ENCODE peak calls at places on chromosomes 6 and 20, in four cellular contexts. One of them, this sample, is unnamed.
A peak's percentile ranks its signal among the peaks of the same experiment; 100 is the strongest.

GRCh38 chr6:122735618-122736017 is 43.9 kb upstream of the FABP7 start:
- DNase-seq in K562: no peak
- DNase-seq in IMR-90: no peak
- DNase-seq in GM12878: no peak
- DNase-seq in this sample: no peak

GRCh38 chr6:26156850-26157149 is 69.6 kb downstream of the HFE start:
- DNase-seq in K562: no peak
- DNase-seq in IMR-90: no peak
- DNase-seq in GM12878: no peak
- DNase-seq in this sample: no peak

GRCh38 chr20:57065646-57066045 is 200.8 kb downstream of the BMP7 start:
- DNase-seq in K562: no peak
- DNase-seq in IMR-90: no peak
- DNase-seq in GM12878: no peak
- DNase-seq in this sample: no peak

GRCh38 chr20:7935027-7935551 is 5.2 kb downstream of the HAO1 start:
- DNase-seq in K562: no peak
- DNase-seq in IMR-90: no peak
- DNase-seq in GM12878: peak; percentile 3
- DNase-seq in this sample: no peak

GRCh38 chr20:57656252-57656820 is 36.1 kb upstream of the ZBP1 start:
- DNase-seq in K562: no peak
- DNase-seq in IMR-90: no peak
- DNase-seq in GM12878: no peak
- DNase-seq in this sample: no peak

GRCh38 chr6:120576061-120576460 is 758.2 kb downstream of the TBC1D32 start:
- DNase-seq in K562: no peak
- DNase-seq in IMR-90: no peak
- DNase-seq in GM12878: no peak
- DNase-seq in this sample: no peak

GRCh38 chr20:47070176-47070575 is 175.5 kb downstream of the EYA2 start:
- DNase-seq in K562: no peak
- DNase-seq in IMR-90: peak; percentile 72
- DNase-seq in GM12878: no peak
- DNase-seq in this sample: no peak

GRCh38 chr6:30489081-30490030 is at the start of gene HLA-E:
- DNase-seq in K562: peak; percentile 86
- DNase-seq in IMR-90: peak; percentile 100
- DNase-seq in GM12878: peak; percentile 99
- DNase-seq in this sample: peak; percentile 87

GRCh38 chr6:149915970-149916865 is 6.7 kb downstream of the RAET1G start:
- DNase-seq in K562: no peak
- DNase-seq in IMR-90: no peak
- DNase-seq in GM12878: no peak
- DNase-seq in this sample: no peak

GRCh38 chr6:130406935-130407532 is 41.2 kb downstream of the TMEM200A start:
- DNase-seq in K562: no peak
- DNase-seq in IMR-90: no peak
- DNase-seq in GM12878: no peak
- DNase-seq in this sample: no peak

GRCh38 chr20:52001999-52002666 is 189.4 kb downstream of the ZFP64 start:
- DNase-seq in K562: no peak
- DNase-seq in IMR-90: peak; percentile 30
- DNase-seq in GM12878: no peak
- DNase-seq in this sample: peak; percentile 63

GRCh38 chr20:63951398-63952209 is 4.6 kb downstream of the UCKL1 start:
- DNase-seq in K562: no peak
- DNase-seq in IMR-90: no peak
- DNase-seq in GM12878: no peak
- DNase-seq in this sample: no peak

GRCh38 chr20:24834310-24834709 is 114.8 kb upstream of the CST7 start:
- DNase-seq in K562: no peak
- DNase-seq in IMR-90: no peak
- DNase-seq in GM12878: no peak
- DNase-seq in this sample: no peak

GRCh38 chr20:50054626-50055511 is 58.1 kb downstream of the UBE2V1 start:
- DNase-seq in K562: no peak
- DNase-seq in IMR-90: peak; percentile 41
- DNase-seq in GM12878: no peak
- DNase-seq in this sample: no peak

GRCh38 chr6:121614115-121614514 is 178.7 kb downstream of the GJA1 start:
- DNase-seq in K562: no peak
- DNase-seq in IMR-90: no peak
- DNase-seq in GM12878: no peak
- DNase-seq in this sample: no peak

GRCh38 chr6:108671175-108671574 is 110.5 kb downstream of the FOXO3 start:
- DNase-seq in K562: no peak
- DNase-seq in IMR-90: no peak
- DNase-seq in GM12878: no peak
- DNase-seq in this sample: no peak

GRCh38 chr20:47785900-47786762 is 850 bp upstream of the SULF2 start:
- DNase-seq in K562: peak; percentile 45
- DNase-seq in IMR-90: peak; percentile 71
- DNase-seq in GM12878: no peak
- DNase-seq in this sample: peak; percentile 80

GRCh38 chr6:145600299-145600698 is 135.0 kb downstream of the EPM2A start:
- DNase-seq in K562: no peak
- DNase-seq in IMR-90: no peak
- DNase-seq in GM12878: no peak
- DNase-seq in this sample: no peak

GRCh38 chr20:39049684-39050554 is 87.8 kb downstream of the DHX35 start:
- DNase-seq in K562: peak; percentile 86
- DNase-seq in IMR-90: peak; percentile 51
- DNase-seq in GM12878: peak; percentile 21
- DNase-seq in this sample: peak; percentile 48

GRCh38 chr20:44354979-44355502 is 458 bp upstream of the HNF4A start:
- DNase-seq in K562: no peak
- DNase-seq in IMR-90: no peak
- DNase-seq in GM12878: no peak
- DNase-seq in this sample: peak; percentile 68

GRCh38 chr6:138815797-138816528 is 20.1 kb downstream of the ECT2L start:
- DNase-seq in K562: peak; percentile 37
- DNase-seq in IMR-90: peak; percentile 79
- DNase-seq in GM12878: no peak
- DNase-seq in this sample: peak; percentile 33

GRCh38 chr6:7726416-7727149 is 684 bp downstream of the BMP6 start:
- DNase-seq in K562: peak; percentile 29
- DNase-seq in IMR-90: no peak
- DNase-seq in GM12878: no peak
- DNase-seq in this sample: peak; percentile 45

GRCh38 chr20:41862023-41862422 is 243.8 kb upstream of the CHD6 start:
- DNase-seq in K562: no peak
- DNase-seq in IMR-90: no peak
- DNase-seq in GM12878: no peak
- DNase-seq in this sample: no peak

GRCh38 chr20:13205402-13205801 is 15.7 kb upstream of the ISM1 start:
- DNase-seq in K562: no peak
- DNase-seq in IMR-90: no peak
- DNase-seq in GM12878: no peak
- DNase-seq in this sample: no peak

GRCh38 chr6:73340048-73340447 is 14.0 kb downstream of the DPPA5 start:
- DNase-seq in K562: no peak
- DNase-seq in IMR-90: peak; percentile 59
- DNase-seq in GM12878: no peak
- DNase-seq in this sample: no peak

GRCh38 chr20:61864481-61864880 is 201.2 kb downstream of the TAF4 start:
- DNase-seq in K562: no peak
- DNase-seq in IMR-90: no peak
- DNase-seq in GM12878: no peak
- DNase-seq in this sample: no peak

GRCh38 chr20:35318502-35319157 is 26.4 kb upstream of the FAM83C start:
- DNase-seq in K562: no peak
- DNase-seq in IMR-90: peak; percentile 90
- DNase-seq in GM12878: no peak
- DNase-seq in this sample: peak; percentile 87

GRCh38 chr20:21237956-21238355 is 65.2 kb upstream of the XRN2 start:
- DNase-seq in K562: no peak
- DNase-seq in IMR-90: peak; percentile 27
- DNase-seq in GM12878: no peak
- DNase-seq in this sample: no peak

GRCh38 chr20:38246357-38247165 is 14.0 kb downstream of the KIAA1755 start:
- DNase-seq in K562: no peak
- DNase-seq in IMR-90: no peak
- DNase-seq in GM12878: no peak
- DNase-seq in this sample: no peak

GRCh38 chr20:32964575-32964974 is 39.7 kb downstream of the SUN5 start:
- DNase-seq in K562: no peak
- DNase-seq in IMR-90: no peak
- DNase-seq in GM12878: no peak
- DNase-seq in this sample: no peak

GRCh38 chr20:44010162-44010704 is 95.6 kb downstream of the TOX2 start:
- DNase-seq in K562: peak; percentile 74
- DNase-seq in IMR-90: no peak
- DNase-seq in GM12878: no peak
- DNase-seq in this sample: no peak

GRCh38 chr6:161088676-161089328 is 97.2 kb downstream of the MAP3K4 start:
- DNase-seq in K562: no peak
- DNase-seq in IMR-90: peak; percentile 33
- DNase-seq in GM12878: no peak
- DNase-seq in this sample: no peak

GRCh38 chr6:36139431-36139830 is 9.1 kb downstream of the MAPK13 start:
- DNase-seq in K562: peak; percentile 56
- DNase-seq in IMR-90: no peak
- DNase-seq in GM12878: no peak
- DNase-seq in this sample: no peak
- H3K4me1 ChIP-seq in K562: peaks cover 6% of the 10 kb centered on the region
- H3K4me1 ChIP-seq in IMR-90: peaks cover 2% of the 10 kb centered on the region
- H3K4me1 ChIP-seq in GM12878: peaks cover 6% of the 10 kb centered on the region
- H3K4me1 ChIP-seq in this sample: no peaks in the 10 kb centered on the region

GRCh38 chr20:16283978-16284377 is 289.3 kb downstream of the KIF16B start:
- DNase-seq in K562: no peak
- DNase-seq in IMR-90: no peak
- DNase-seq in GM12878: no peak
- DNase-seq in this sample: no peak
- TF ChIP-seq ELK1 in K562: no peak
- TF ChIP-seq ELK1 in IMR-90: no peak
- TF ChIP-seq ELK1 in GM12878: no peak
- TF ChIP-seq ELK1 in this sample: no peak

GRCh38 chr6:34340906-34341480 is 51.5 kb downstream of the NUDT3 start:
- DNase-seq in K562: no peak
- DNase-seq in IMR-90: no peak
- DNase-seq in GM12878: no peak
- DNase-seq in this sample: no peak

GRCh38 chr6:34339432-34339831 is 53.0 kb downstream of the NUDT3 start:
- DNase-seq in K562: no peak
- DNase-seq in IMR-90: no peak
- DNase-seq in GM12878: no peak
- DNase-seq in this sample: no peak

GRCh38 chr6:34338811-34339210 is 53.7 kb downstream of the NUDT3 start:
- DNase-seq in K562: no peak
- DNase-seq in IMR-90: no peak
- DNase-seq in GM12878: no peak
- DNase-seq in this sample: no peak

GRCh38 chr6:34340394-34340793 is 52.1 kb downstream of the NUDT3 start:
- DNase-seq in K562: no peak
- DNase-seq in IMR-90: no peak
- DNase-seq in GM12878: no peak
- DNase-seq in this sample: no peak

DNA sequence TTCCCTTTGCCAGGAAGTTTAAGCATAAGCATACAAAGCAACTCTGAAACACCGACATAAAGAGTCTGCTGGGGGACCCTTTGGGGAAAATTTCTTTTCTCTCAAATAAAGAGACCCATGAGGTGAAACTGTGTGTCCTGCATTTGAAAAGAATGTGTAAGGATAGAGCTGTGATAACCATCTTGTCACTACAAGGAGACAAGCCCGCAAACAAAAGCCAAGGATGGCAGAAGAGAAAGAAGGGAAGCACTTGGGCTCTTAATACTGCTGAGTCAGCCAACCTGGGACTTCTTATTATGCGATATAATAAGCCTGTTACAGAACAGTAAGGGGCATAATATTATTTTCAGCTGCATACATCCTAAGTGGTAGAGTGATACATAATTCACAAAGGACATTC is 52.5 kb downstream of the NUDT3 start:
- DNase-seq in K562: no peak
- DNase-seq in IMR-90: no peak
- DNase-seq in GM12878: no peak
- DNase-seq in this sample: no peak
- H3K4me1 ChIP-seq in K562: peaks cover 14% of the 10 kb centered on the region
- H3K4me1 ChIP-seq in IMR-90: peaks cover 11% of the 10 kb centered on the region
- H3K4me1 ChIP-seq in GM12878: peaks cover 13% of the 10 kb centered on the region
- H3K4me1 ChIP-seq in this sample: peaks cover 2% of the 10 kb centered on the region

DNA sequence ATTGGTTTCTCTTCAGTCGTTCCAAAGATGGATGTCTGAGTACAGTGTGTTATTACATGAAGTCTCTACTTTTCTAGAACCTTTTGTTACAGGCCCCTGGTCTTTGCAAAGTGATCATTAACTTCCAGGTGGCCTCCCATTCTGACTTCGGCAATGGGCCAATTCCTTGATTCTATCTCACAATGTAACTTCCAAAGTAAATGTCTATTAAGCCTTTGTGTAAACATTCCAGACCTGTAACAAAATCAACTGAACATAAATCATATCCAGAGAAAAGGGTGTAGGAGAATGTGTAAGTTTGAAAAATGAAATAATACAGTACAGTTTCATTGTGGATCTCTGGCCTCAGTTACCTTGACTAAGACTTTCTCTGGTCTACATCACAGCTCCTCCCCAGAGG is 187.8 kb upstream of the JAG1 start:
- DNase-seq in K562: no peak
- DNase-seq in IMR-90: no peak
- DNase-seq in GM12878: no peak
- DNase-seq in this sample: peak; percentile 93
- TF ChIP-seq ELK1 in K562: no peak
- TF ChIP-seq ELK1 in IMR-90: no peak
- TF ChIP-seq ELK1 in GM12878: no peak
- TF ChIP-seq ELK1 in this sample: no peak

DNA sequence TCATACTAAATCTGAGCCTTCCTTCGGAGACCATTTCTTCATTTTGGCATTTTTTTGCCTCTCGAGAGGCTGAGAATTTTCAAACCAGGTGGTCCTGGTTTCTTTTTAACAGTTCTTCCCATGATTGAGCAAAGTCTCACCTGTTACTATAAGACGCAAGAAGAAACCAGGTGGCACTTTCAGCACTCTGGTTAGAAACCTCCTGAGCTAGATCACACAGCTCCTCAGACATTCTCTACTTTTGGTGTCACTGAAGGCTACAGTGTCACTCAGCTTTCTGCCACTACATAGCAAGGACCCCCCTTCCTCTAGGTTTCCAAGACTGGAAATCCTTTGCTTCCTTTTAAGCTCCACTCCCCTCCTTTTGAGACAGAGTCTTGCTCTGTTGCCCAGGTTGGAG is 7.3 kb downstream of the IFNGR1 start:
- DNase-seq in K562: no peak
- DNase-seq in IMR-90: no peak
- DNase-seq in GM12878: no peak
- DNase-seq in this sample: no peak
- H3K4me1 ChIP-seq in K562: peaks cover 13% of the 10 kb centered on the region
- H3K4me1 ChIP-seq in IMR-90: peaks cover 3% of the 10 kb centered on the region
- H3K4me1 ChIP-seq in GM12878: peaks cover 9% of the 10 kb centered on the region
- H3K4me1 ChIP-seq in this sample: peaks cover 48% of the 10 kb centered on the region

This sample was measured in A549.